ENCODE peak calls at places on chromosomes 7 and 10, in six cellular contexts. K, Y, U, D, I and J are unnamed samples.

GRCh38 chr7:39535064-39535463 is 31.1 kb upstream of the YAE1 start:
- DNase-seq in K (no peak), Y (no peak), U (no peak), D (no peak), I (no peak), J (no peak)

GRCh38 chr7:69198250-69198649 is 400.0 kb upstream of the AUTS2 start:
- DNase-seq in K (no peak), Y (no peak), U (no peak), D (no peak), I (no peak), J (no peak)

GRCh38 chr10:623039-623438 is 66.4 kb downstream of the DIP2C start:
- DNase-seq in K (no peak), Y (no peak), U (no peak), D (peak), I (no peak), J (no peak)

GRCh38 chr7:82481499-82482097 is 38.0 kb upstream of the CACNA2D1 start:
- DNase-seq in K (no peak), Y (peak), U (peak), D (peak), I (no peak), J (no peak)

GRCh38 chr10:5915451-5915850 is 25.4 kb downstream of the FBH1 start:
- DNase-seq in K (no peak), Y (no peak), U (no peak), D (no peak), I (no peak), J (no peak)

GRCh38 chr7:41568135-41568534 is 134.8 kb downstream of the INHBA start:
- DNase-seq in K (no peak), Y (no peak), U (no peak), D (no peak), I (no peak), J (no peak)

GRCh38 chr10:60818134-60818770 is 40.0 kb downstream of the CDK1 start:
- DNase-seq in K (no peak), Y (no peak), U (peak), D (no peak), I (no peak), J (no peak)

GRCh38 chr7:18177815-18178660 is 150.4 kb upstream of the PRPS1L1 start:
- DNase-seq in K (peak), Y (no peak), U (peak), D (no peak), I (no peak), J (no peak)

GRCh38 chr7:82275342-82275741 is 168.2 kb downstream of the CACNA2D1 start:
- DNase-seq in K (no peak), Y (no peak), U (no peak), D (no peak), I (no peak), J (no peak)

GRCh38 chr7:1442355-1443124 is 16.7 kb downstream of the MICALL2 start:
- DNase-seq in K (no peak), Y (no peak), U (no peak), D (no peak), I (no peak), J (no peak)

GRCh38 chr10:52391927-52392602 is 78.0 kb downstream of the DKK1 start:
- DNase-seq in K (no peak), Y (no peak), U (no peak), D (no peak), I (no peak), J (no peak)

GRCh38 chr10:30999084-30999712 is 32.5 kb downstream of the ZNF438 start:
- DNase-seq in K (no peak), Y (peak), U (peak), D (no peak), I (no peak), J (no peak)

GRCh38 chr7:157502701-157503111 is 165.9 kb downstream of the DNAJB6 start:
- DNase-seq in K (no peak), Y (peak), U (peak), D (no peak), I (peak), J (peak)

GRCh38 chr10:33287112-33287511 is 47.4 kb downstream of the NRP1 start:
- DNase-seq in K (no peak), Y (no peak), U (no peak), D (no peak), I (no peak), J (no peak)

GRCh38 chr10:128419466-128420019 is 293.3 kb upstream of the MKI67 start:
- DNase-seq in K (no peak), Y (no peak), U (no peak), D (no peak), I (no peak), J (no peak)

GRCh38 chr7:13016633-13017324 is 329.3 kb downstream of the ARL4A start:
- DNase-seq in K (no peak), Y (peak), U (peak), D (no peak), I (no peak), J (no peak)